ENCODE peak calls at places on chromosomes 7 and 10, in four cellular contexts. L, K, P and N are unnamed samples.
A peak's percentile ranks its signal among the peaks of the same experiment; 100 is the strongest.

GRCh38 chr10:45441791-45442190 is 67.8 kb downstream of the ALOX5 start:
- DNase-seq in L (no peak), K (no peak), P (no peak), N (no peak)

GRCh38 chr10:110460111-110460809 is 37.4 kb upstream of the DUSP5 start:
- DNase-seq in L (no peak), K (no peak), P (no peak), N (no peak)

GRCh38 chr7:106165328-106165727 is 53.2 kb upstream of the SYPL1 start:
- DNase-seq in L (no peak), K (no peak), P (no peak), N (no peak)

GRCh38 chr7:113774182-113774807 is 144.5 kb downstream of the PPP1R3A start:
- DNase-seq in L (no peak), K (no peak), P (no peak), N (no peak)

GRCh38 chr10:80172896-80173295 is 32.4 kb downstream of the ANXA11 start:
- DNase-seq in L (no peak), K (no peak), P (no peak), N (peak; percentile 50)

GRCh38 chr10:4131407-4132215 is 346.6 kb upstream of the KLF6 start:
- DNase-seq in L (no peak), K (no peak), P (no peak), N (no peak)

GRCh38 chr7:28432105-28432504 is 19.8 kb downstream of the CREB5 start:
- DNase-seq in L (no peak), K (no peak), P (peak; percentile 8), N (peak; percentile 77)

GRCh38 chr10:79295593-79295992 is 51.7 kb upstream of the PPIF start:
- DNase-seq in L (no peak), K (no peak), P (no peak), N (no peak)

GRCh38 chr10:4048245-4048864 is 263.3 kb upstream of the KLF6 start:
- DNase-seq in L (no peak), K (no peak), P (no peak), N (no peak)

GRCh38 chr10:110357252-110357780 is 52.6 kb upstream of the SMNDC1 start:
- DNase-seq in L (no peak), K (no peak), P (no peak), N (no peak)

GRCh38 chr7:55545496-55545895 is 26.8 kb downstream of the VOPP1 start:
- DNase-seq in L (no peak), K (no peak), P (no peak), N (no peak)

GRCh38 chr7:100629117-100629711 is 12.1 kb downstream of the TFR2 start:
- DNase-seq in L (no peak), K (no peak), P (peak; percentile 92), N (no peak)

GRCh38 chr7:638256-639011 is 88.1 kb upstream of the DNAAF5 start:
- DNase-seq in L (no peak), K (no peak), P (no peak), N (no peak)

GRCh38 chr7:127682140-127682539 is 30.1 kb downstream of the SND1 start:
- DNase-seq in L (no peak), K (no peak), P (no peak), N (no peak)
- H3K27me3 ChIP-seq in L (no peaks in the 10 kb centered on the region), K (no peaks in the 10 kb centered on the region), P (no peaks in the 10 kb centered on the region), N (no peaks in the 10 kb centered on the region)

GRCh38 chr10:83592337-83592935 is 546.9 kb upstream of the GHITM start:
- DNase-seq in L (no peak), K (no peak), P (no peak), N (no peak)
- TF ChIP-seq EP300 in L (no peak), K (no peak), P (no peak), N (no peak)

DNA sequence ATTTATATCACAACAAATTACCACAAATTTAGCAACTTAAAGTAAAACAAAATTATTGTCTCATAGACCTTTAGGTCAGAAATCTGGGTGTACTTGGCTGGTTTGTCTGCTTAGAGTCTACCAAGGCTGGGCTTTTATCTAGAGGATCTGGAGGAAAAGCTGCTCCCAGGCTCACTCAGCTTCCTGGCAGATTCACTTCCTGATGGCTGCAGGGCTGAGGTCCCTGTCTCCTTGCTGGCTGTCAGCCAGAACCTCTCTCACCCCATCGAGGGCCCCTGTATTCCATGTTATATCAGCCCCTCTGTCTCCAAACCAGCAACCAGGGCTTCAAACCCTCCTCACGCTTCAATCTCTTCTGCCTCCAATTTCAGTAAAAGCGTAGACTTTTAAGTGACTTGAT is 734.9 kb downstream of the NRG3 start:
- DNase-seq in L (no peak), K (no peak), P (no peak), N (no peak)
- H3K27me3 ChIP-seq in L (no peaks in the 10 kb centered on the region), K (no peaks in the 10 kb centered on the region), P (no peaks in the 10 kb centered on the region), N (no peaks in the 10 kb centered on the region)

DNA sequence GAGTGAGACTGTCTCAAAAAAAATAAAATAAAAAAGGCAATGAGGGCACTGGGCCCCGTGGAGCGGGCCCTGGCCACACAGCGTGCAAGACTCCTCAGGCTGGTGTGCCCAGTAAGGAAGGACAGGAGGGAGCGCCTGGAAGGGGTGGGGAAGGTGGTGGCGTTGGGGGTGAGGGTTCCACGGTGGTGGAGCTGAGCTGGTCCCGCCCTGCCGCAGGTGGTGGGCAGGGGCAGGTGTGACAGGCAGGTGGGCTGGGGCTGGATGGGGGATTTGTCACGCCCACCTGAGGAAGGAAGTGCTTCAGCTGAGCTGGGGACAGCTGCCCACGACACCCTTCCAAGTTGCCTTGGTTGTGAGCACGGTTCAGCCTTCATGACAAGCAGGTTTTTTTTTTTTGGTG is 760 bp upstream of the PRAP1 start:
- DNase-seq in L (no peak), K (no peak), P (no peak), N (no peak)
- TF ChIP-seq EP300 in L (no peak), K (no peak), P (no peak), N (no peak)

GRCh38 chr10:113494736-113495135 is 58.1 kb upstream of the HABP2 start:
- DNase-seq in L (no peak), K (no peak), P (no peak), N (no peak)
- H3K27me3 ChIP-seq in L (no peaks in the 10 kb centered on the region), K (no peaks in the 10 kb centered on the region), P (no peaks in the 10 kb centered on the region), N (no peaks in the 10 kb centered on the region)